ENCODE peak calls at places on chromosome 12, in eight cellular contexts. One of them, this sample, is unnamed. For H3K4me1, the result is how much of the 10 kb centered on the place peaks cover.

GRCh38 chr12:59345406-59345805 is 250.4 kb upstream of the SLC16A7 start:
- DNase-seq in H9: no peak
- DNase-seq in lung: no peak
- DNase-seq in cardiac muscle cell: no peak
- DNase-seq in aorta: no peak
- DNase-seq in adrenal gland: no peak
- DNase-seq in stomach: no peak
- DNase-seq in heart right ventricle: no peak
- DNase-seq in this sample: no peak

GRCh38 chr12:23528316-23528715 is 421.2 kb downstream of the SOX5 start:
- DNase-seq in H9: no peak
- DNase-seq in lung: no peak
- DNase-seq in cardiac muscle cell: no peak
- DNase-seq in aorta: no peak
- DNase-seq in adrenal gland: no peak
- DNase-seq in stomach: no peak
- DNase-seq in heart right ventricle: no peak
- DNase-seq in this sample: no peak

GRCh38 chr12:89840162-89840922 is 131.7 kb upstream of the ATP2B1 start:
- DNase-seq in H9: no peak
- DNase-seq in lung: no peak
- DNase-seq in cardiac muscle cell: peak
- DNase-seq in aorta: no peak
- DNase-seq in adrenal gland: no peak
- DNase-seq in stomach: no peak
- DNase-seq in heart right ventricle: no peak
- DNase-seq in this sample: no peak

GRCh38 chr12:124338448-124338847 is 43.6 kb downstream of the RFLNA start:
- DNase-seq in H9: no peak
- DNase-seq in lung: no peak
- DNase-seq in cardiac muscle cell: no peak
- DNase-seq in aorta: no peak
- DNase-seq in adrenal gland: no peak
- DNase-seq in stomach: no peak
- DNase-seq in heart right ventricle: no peak
- DNase-seq in this sample: no peak

GRCh38 chr12:113800201-113800600 is 165.9 kb downstream of the RBM19 start:
- DNase-seq in H9: no peak
- DNase-seq in lung: no peak
- DNase-seq in cardiac muscle cell: no peak
- DNase-seq in aorta: no peak
- DNase-seq in adrenal gland: no peak
- DNase-seq in stomach: no peak
- DNase-seq in heart right ventricle: no peak
- DNase-seq in this sample: no peak

GRCh38 chr12:11863988-11864387 is 206.8 kb upstream of the BCL2L14 start:
- DNase-seq in H9: no peak
- DNase-seq in lung: no peak
- DNase-seq in cardiac muscle cell: peak
- DNase-seq in aorta: no peak
- DNase-seq in adrenal gland: no peak
- DNase-seq in stomach: no peak
- DNase-seq in heart right ventricle: no peak
- DNase-seq in this sample: no peak

GRCh38 chr12:79482921-79483320 is 207.8 kb downstream of the PAWR start:
- DNase-seq in H9: no peak
- DNase-seq in lung: no peak
- DNase-seq in cardiac muscle cell: no peak
- DNase-seq in aorta: no peak
- DNase-seq in adrenal gland: no peak
- DNase-seq in stomach: no peak
- DNase-seq in heart right ventricle: no peak
- DNase-seq in this sample: no peak

GRCh38 chr12:67222302-67222701 is 46.9 kb upstream of the CAND1 start:
- DNase-seq in H9: no peak
- DNase-seq in lung: no peak
- DNase-seq in cardiac muscle cell: peak
- DNase-seq in aorta: no peak
- DNase-seq in adrenal gland: no peak
- DNase-seq in stomach: no peak
- DNase-seq in heart right ventricle: no peak
- DNase-seq in this sample: no peak

GRCh38 chr12:109461846-109462766 is 15.0 kb downstream of the KCTD10 start:
- DNase-seq in H9: no peak
- DNase-seq in lung: peak
- DNase-seq in cardiac muscle cell: peak
- DNase-seq in aorta: peak
- DNase-seq in adrenal gland: peak
- DNase-seq in stomach: peak
- DNase-seq in heart right ventricle: peak
- DNase-seq in this sample: no peak

GRCh38 chr12:131783915-131784541 is 44.2 kb upstream of the MMP17 start:
- DNase-seq in H9: peak
- DNase-seq in lung: no peak
- DNase-seq in cardiac muscle cell: peak
- DNase-seq in aorta: no peak
- DNase-seq in adrenal gland: peak
- DNase-seq in stomach: no peak
- DNase-seq in heart right ventricle: no peak
- DNase-seq in this sample: no peak

GRCh38 chr12:107475900-107476299 is 209.7 kb upstream of the PWP1 start:
- DNase-seq in H9: no peak
- DNase-seq in lung: no peak
- DNase-seq in cardiac muscle cell: no peak
- DNase-seq in aorta: no peak
- DNase-seq in adrenal gland: no peak
- DNase-seq in stomach: no peak
- DNase-seq in heart right ventricle: no peak
- DNase-seq in this sample: peak

GRCh38 chr12:123813349-123813748 is 51.2 kb downstream of the DNAH10 start:
- DNase-seq in H9: no peak
- DNase-seq in lung: no peak
- DNase-seq in cardiac muscle cell: peak
- DNase-seq in aorta: no peak
- DNase-seq in adrenal gland: no peak
- DNase-seq in stomach: no peak
- DNase-seq in heart right ventricle: no peak
- DNase-seq in this sample: no peak

GRCh38 chr12:3242199-3242863 is 165.2 kb downstream of the TSPAN9 start:
- DNase-seq in H9: no peak
- DNase-seq in lung: no peak
- DNase-seq in cardiac muscle cell: no peak
- DNase-seq in aorta: no peak
- DNase-seq in adrenal gland: no peak
- DNase-seq in stomach: no peak
- DNase-seq in heart right ventricle: peak
- DNase-seq in this sample: no peak

GRCh38 chr12:69511469-69511868 is 41.3 kb downstream of the FRS2 start:
- DNase-seq in H9: no peak
- DNase-seq in lung: no peak
- DNase-seq in cardiac muscle cell: no peak
- DNase-seq in aorta: no peak
- DNase-seq in adrenal gland: no peak
- DNase-seq in stomach: no peak
- DNase-seq in heart right ventricle: no peak
- DNase-seq in this sample: no peak

DNA sequence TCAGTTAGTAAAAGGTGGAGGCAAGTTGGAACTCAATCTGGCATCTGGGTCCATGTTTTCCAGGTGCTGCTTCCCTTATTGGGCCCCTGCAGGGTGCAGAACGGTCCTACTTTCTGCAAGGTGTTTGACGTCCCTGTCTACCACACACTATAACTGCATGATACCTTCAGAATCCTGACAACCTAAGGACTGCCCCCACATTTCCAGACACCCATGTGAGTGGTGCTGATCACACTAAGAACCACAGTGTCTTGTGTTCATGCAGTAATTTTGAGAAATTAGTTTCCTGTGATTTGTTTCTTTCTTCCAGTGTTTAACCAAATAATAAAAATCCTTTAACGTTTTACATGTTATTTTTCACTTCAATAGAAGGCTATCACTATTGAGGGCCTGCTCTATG is 121.1 kb upstream of the MDM1 start:
- DNase-seq in H9: no peak
- DNase-seq in lung: no peak
- DNase-seq in cardiac muscle cell: no peak
- DNase-seq in aorta: no peak
- DNase-seq in adrenal gland: no peak
- DNase-seq in stomach: no peak
- DNase-seq in heart right ventricle: no peak
- DNase-seq in this sample: no peak
- H3K4me1 ChIP-seq in H9: under half
- H3K4me1 ChIP-seq in lung: under half
- H3K4me1 ChIP-seq in cardiac muscle cell: under half
- H3K4me1 ChIP-seq in aorta: under half
- H3K4me1 ChIP-seq in adrenal gland: under half
- H3K4me1 ChIP-seq in stomach: half or more
- H3K4me1 ChIP-seq in heart right ventricle: half or more
- H3K4me1 ChIP-seq in this sample: half or more

DNA sequence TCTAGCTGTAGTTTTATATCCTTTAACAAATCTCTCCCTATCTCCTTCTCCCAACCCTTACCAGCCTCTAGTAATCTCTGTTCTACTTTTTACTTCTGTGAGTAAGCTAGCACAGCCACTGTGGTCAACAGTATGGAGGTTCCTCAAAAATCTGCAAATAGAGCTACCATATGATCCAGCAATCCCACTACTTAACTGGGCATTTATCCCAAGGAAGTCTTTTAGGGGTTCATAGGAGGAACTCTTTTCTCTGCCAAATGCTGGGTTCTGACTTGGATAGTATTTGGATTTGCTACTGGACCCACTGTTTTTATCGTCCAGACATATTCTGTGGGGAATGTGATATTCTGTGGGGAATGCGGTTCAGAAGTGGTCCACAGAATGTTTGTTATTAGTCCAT is 41.1 kb downstream of the EID3 start:
- DNase-seq in H9: peak
- DNase-seq in lung: no peak
- DNase-seq in cardiac muscle cell: no peak
- DNase-seq in aorta: no peak
- DNase-seq in adrenal gland: no peak
- DNase-seq in stomach: no peak
- DNase-seq in heart right ventricle: no peak
- DNase-seq in this sample: no peak
- H3K4me1 ChIP-seq in H9: under half
- H3K4me1 ChIP-seq in lung: under half
- H3K4me1 ChIP-seq in cardiac muscle cell: under half
- H3K4me1 ChIP-seq in aorta: under half
- H3K4me1 ChIP-seq in adrenal gland: under half
- H3K4me1 ChIP-seq in stomach: under half
- H3K4me1 ChIP-seq in heart right ventricle: under half
- H3K4me1 ChIP-seq in this sample: under half

GRCh38 chr12:96399081-96399918 is 939 bp downstream of the CDK17 start:
- DNase-seq in H9: peak
- DNase-seq in lung: peak
- DNase-seq in cardiac muscle cell: peak
- DNase-seq in aorta: peak
- DNase-seq in adrenal gland: peak
- DNase-seq in stomach: peak
- DNase-seq in heart right ventricle: peak
- DNase-seq in this sample: peak
- H3K4me1 ChIP-seq in H9: under half
- H3K4me1 ChIP-seq in lung: under half
- H3K4me1 ChIP-seq in cardiac muscle cell: under half
- H3K4me1 ChIP-seq in aorta: under half
- H3K4me1 ChIP-seq in adrenal gland: under half
- H3K4me1 ChIP-seq in stomach: under half
- H3K4me1 ChIP-seq in heart right ventricle: under half
- H3K4me1 ChIP-seq in this sample: under half

GRCh38 chr12:119181944-119182343 is 3.2 kb downstream of the HSPB8 start:
- DNase-seq in H9: no peak
- DNase-seq in lung: no peak
- DNase-seq in cardiac muscle cell: no peak
- DNase-seq in aorta: no peak
- DNase-seq in adrenal gland: no peak
- DNase-seq in stomach: no peak
- DNase-seq in heart right ventricle: no peak
- DNase-seq in this sample: no peak

GRCh38 chr12:119182701-119183493 is 4.2 kb downstream of the HSPB8 start:
- DNase-seq in H9: no peak
- DNase-seq in lung: no peak
- DNase-seq in cardiac muscle cell: peak
- DNase-seq in aorta: no peak
- DNase-seq in adrenal gland: no peak
- DNase-seq in stomach: no peak
- DNase-seq in heart right ventricle: no peak
- DNase-seq in this sample: no peak

GRCh38 chr12:119180380-119181040 is 1.8 kb downstream of the HSPB8 start:
- DNase-seq in H9: peak
- DNase-seq in lung: peak
- DNase-seq in cardiac muscle cell: peak
- DNase-seq in aorta: peak
- DNase-seq in adrenal gland: no peak
- DNase-seq in stomach: peak
- DNase-seq in heart right ventricle: peak
- DNase-seq in this sample: no peak

GRCh38 chr12:119181202-119181601 is 2.5 kb downstream of the HSPB8 start:
- DNase-seq in H9: no peak
- DNase-seq in lung: no peak
- DNase-seq in cardiac muscle cell: no peak
- DNase-seq in aorta: no peak
- DNase-seq in adrenal gland: no peak
- DNase-seq in stomach: no peak
- DNase-seq in heart right ventricle: no peak
- DNase-seq in this sample: no peak

GRCh38 chr12:119183942-119184695 is 5.4 kb downstream of the HSPB8 start:
- DNase-seq in H9: no peak
- DNase-seq in lung: no peak
- DNase-seq in cardiac muscle cell: no peak
- DNase-seq in aorta: peak
- DNase-seq in adrenal gland: no peak
- DNase-seq in stomach: no peak
- DNase-seq in heart right ventricle: peak
- DNase-seq in this sample: no peak
- H3K4me1 ChIP-seq in H9: under half
- H3K4me1 ChIP-seq in lung: under half
- H3K4me1 ChIP-seq in cardiac muscle cell: under half
- H3K4me1 ChIP-seq in aorta: under half
- H3K4me1 ChIP-seq in adrenal gland: under half
- H3K4me1 ChIP-seq in stomach: half or more
- H3K4me1 ChIP-seq in heart right ventricle: half or more
- H3K4me1 ChIP-seq in this sample: under half

GRCh38 chr12:26746315-26746714 is 86.7 kb downstream of the ITPR2 start:
- DNase-seq in H9: no peak
- DNase-seq in lung: no peak
- DNase-seq in cardiac muscle cell: peak
- DNase-seq in aorta: no peak
- DNase-seq in adrenal gland: no peak
- DNase-seq in stomach: no peak
- DNase-seq in heart right ventricle: no peak
- DNase-seq in this sample: no peak
- H3K4me1 ChIP-seq in H9: under half
- H3K4me1 ChIP-seq in lung: under half
- H3K4me1 ChIP-seq in cardiac muscle cell: under half
- H3K4me1 ChIP-seq in aorta: under half
- H3K4me1 ChIP-seq in adrenal gland: under half
- H3K4me1 ChIP-seq in stomach: under half
- H3K4me1 ChIP-seq in heart right ventricle: under half
- H3K4me1 ChIP-seq in this sample: under half

This sample was measured in naive thymus-derived CD4-positive, alpha-beta T cell.